ENCODE peak calls at places on chromosome 21, in five cellular contexts. O, N, G, S and P are unnamed samples.

GRCh38 chr21:16457498-16457897 is 727.7 kb downstream of the USP25 start:
- DNase-seq in O (no peak), N (no peak), G (no peak), S (no peak), P (no peak)

GRCh38 chr21:43703068-43703880 is 15.7 kb upstream of the PDXK start:
- DNase-seq in O (peak; percentile 68), N (peak; percentile 52), G (peak; percentile 57), S (peak; percentile 48), P (no peak)

GRCh38 chr21:43328591-43329360 is 98.2 kb downstream of the SIK1 start:
- DNase-seq in O (no peak), N (no peak), G (no peak), S (no peak), P (no peak)

GRCh38 chr21:35208117-35208516 is 159.0 kb upstream of the RUNX1 start:
- DNase-seq in O (no peak), N (no peak), G (no peak), S (no peak), P (no peak)

GRCh38 chr21:40688106-40688850 is 158.7 kb downstream of the DSCAM start:
- DNase-seq in O (no peak), N (no peak), G (no peak), S (no peak), P (no peak)

GRCh38 chr21:15730484-15731242 is 881 bp downstream of the USP25 start:
- DNase-seq in O (no peak), N (peak; percentile 29), G (no peak), S (no peak), P (no peak)

GRCh38 chr21:31665397-31665796 is 5.9 kb downstream of the SOD1 start:
- DNase-seq in O (peak; percentile 54), N (no peak), G (peak; percentile 20), S (no peak), P (no peak)

GRCh38 chr21:14841511-14842472 is 223.0 kb downstream of the NRIP1 start:
- DNase-seq in O (no peak), N (no peak), G (no peak), S (no peak), P (no peak)

GRCh38 chr21:15839026-15839425 is 109.2 kb downstream of the USP25 start:
- DNase-seq in O (no peak), N (no peak), G (no peak), S (no peak), P (no peak)

DNA sequence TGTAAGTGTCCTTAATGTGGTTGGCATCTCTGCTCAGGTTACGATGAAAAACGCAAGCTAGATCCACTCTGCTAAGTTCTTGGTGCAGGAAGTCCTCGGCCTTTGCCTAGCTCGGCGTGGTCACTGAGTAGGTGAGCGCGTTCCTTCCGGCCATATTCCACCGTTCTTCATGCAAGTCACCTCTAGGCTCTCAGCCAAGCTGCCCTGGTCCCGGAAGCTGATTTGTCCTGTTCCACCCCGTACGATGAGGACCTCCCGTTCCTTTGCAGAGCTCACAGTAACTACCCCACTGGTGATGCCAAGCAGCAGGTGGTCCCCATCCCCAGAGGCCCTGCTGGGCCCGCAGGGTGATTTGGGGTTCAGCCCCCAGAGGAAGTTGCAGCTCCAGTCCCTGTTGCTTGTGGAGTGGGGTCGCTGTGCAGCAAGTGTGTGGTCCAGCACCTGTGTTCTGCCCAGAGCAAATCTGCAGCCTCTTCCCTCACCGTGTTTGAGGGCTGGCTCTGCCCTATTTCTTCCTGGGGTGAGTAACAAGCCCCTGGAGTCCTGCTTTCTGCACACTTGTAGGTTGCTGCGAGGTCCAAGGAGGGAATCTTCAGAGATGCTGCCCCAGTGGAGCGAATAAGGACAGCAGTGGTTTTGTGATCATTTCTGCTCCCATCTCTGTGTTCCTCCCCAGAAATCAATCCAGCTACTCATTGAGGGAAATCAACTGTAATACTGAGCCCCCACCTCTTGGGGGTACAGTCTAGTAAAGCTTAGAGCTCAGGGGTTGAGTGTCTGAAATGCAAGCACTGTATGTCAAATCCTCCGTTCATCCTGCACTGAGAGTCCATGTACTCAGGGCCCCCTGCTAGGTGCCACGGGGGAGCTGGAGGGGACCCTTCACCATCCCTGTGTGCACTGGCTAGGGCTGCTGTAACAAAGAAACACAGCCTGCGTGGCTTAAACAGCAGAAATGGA is 2.3 kb downstream of the UMODL1 start:
- DNase-seq in O (no peak), N (no peak), G (no peak), S (no peak), P (no peak)
- TF ChIP-seq MXI1 in O (no peak), N (no peak), G (no peak), S (no peak), P (no peak)

GRCh38 chr21:36210779-36211659 is 54.4 kb downstream of the DOP1B start:
- DNase-seq in O (no peak), N (no peak), G (no peak), S (no peak), P (no peak)

GRCh38 chr21:36209626-36210171 is 53.1 kb downstream of the DOP1B start:
- DNase-seq in O (peak; percentile 82), N (peak; percentile 45), G (peak; percentile 71), S (peak; percentile 39), P (no peak)

GRCh38 chr21:36208326-36209013 is 51.8 kb downstream of the DOP1B start:
- DNase-seq in O (no peak), N (no peak), G (no peak), S (no peak), P (no peak)

GRCh38 chr21:36212513-36212780 is 55.8 kb downstream of the DOP1B start:
- DNase-seq in O (no peak), N (no peak), G (no peak), S (no peak), P (no peak)

GRCh38 chr21:36211660-36212512 is 55.3 kb downstream of the DOP1B start:
- DNase-seq in O (peak; percentile 93), N (no peak), G (no peak), S (no peak), P (no peak)
- TF ChIP-seq MXI1 in O (no peak), N (no peak), G (no peak), S (no peak), P (no peak)

GRCh38 chr21:25368531-25368930 is 238.8 kb downstream of the MRPL39 start:
- DNase-seq in O (no peak), N (no peak), G (no peak), S (peak; percentile 17), P (no peak)

GRCh38 chr21:25369524-25370300 is 237.6 kb downstream of the MRPL39 start:
- DNase-seq in O (peak; percentile 66), N (no peak), G (no peak), S (no peak), P (no peak)

GRCh38 chr21:25371831-25372434 is 235.3 kb downstream of the MRPL39 start:
- DNase-seq in O (no peak), N (no peak), G (no peak), S (no peak), P (no peak)

GRCh38 chr21:25373126-25374082 is 233.9 kb downstream of the MRPL39 start:
- DNase-seq in O (no peak), N (no peak), G (no peak), S (no peak), P (no peak)

GRCh38 chr21:25370311-25370744 is 237.0 kb downstream of the MRPL39 start:
- DNase-seq in O (peak; percentile 99), N (no peak), G (no peak), S (no peak), P (no peak)
- TF ChIP-seq MXI1 in O (peak; percentile 49), N (no peak), G (no peak), S (no peak), P (no peak)

DNA sequence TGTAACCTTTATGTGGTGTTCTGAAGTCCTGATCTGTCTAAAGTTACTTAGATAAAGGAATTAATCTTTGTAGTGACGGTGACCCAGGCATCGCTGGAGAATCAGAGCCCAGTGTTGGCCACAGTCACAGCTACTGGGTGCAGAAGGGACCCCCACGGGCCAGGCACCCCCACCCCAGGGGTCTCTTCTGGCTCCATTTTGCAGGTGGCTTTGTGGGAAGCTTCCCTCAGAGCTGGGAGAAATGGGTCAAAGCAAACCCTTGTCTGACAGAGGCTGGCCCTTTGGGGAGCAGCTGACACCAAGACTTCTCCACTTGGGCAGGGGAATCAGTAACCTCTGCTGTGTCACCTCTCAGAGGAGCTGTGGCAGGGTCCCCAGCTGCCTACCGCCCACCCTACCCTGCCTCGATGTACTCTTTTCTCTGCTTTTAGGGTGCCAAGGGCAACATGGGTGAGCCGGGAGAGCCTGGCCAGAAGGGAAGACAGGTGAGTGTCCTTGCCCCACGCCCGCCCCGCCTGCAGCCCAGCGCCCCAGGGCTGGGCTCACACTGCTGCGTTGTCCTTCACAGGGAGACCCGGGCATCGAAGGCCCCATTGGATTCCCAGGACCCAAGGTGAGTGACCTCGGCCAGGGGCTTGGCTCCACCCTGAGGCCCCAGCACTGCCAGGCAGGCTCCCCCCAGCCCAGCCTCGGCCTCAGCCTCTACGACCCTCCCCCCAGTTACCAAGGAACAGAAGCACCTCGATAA is 17.7 kb downstream of the COL6A2 start:
- DNase-seq in O (no peak), N (no peak), G (no peak), S (peak; percentile 21), P (no peak)
- TF ChIP-seq MXI1 in O (no peak), N (no peak), G (no peak), S (no peak), P (no peak)

GRCh38 chr21:29949991-29950390 is 10.2 kb upstream of the GRIK1 start:
- DNase-seq in O (no peak), N (no peak), G (no peak), S (no peak), P (no peak)

GRCh38 chr21:29947119-29947518 is 7.3 kb upstream of the GRIK1 start:
- DNase-seq in O (no peak), N (no peak), G (no peak), S (no peak), P (no peak)

GRCh38 chr21:29953690-29954089 is 13.9 kb upstream of the GRIK1 start:
- DNase-seq in O (no peak), N (no peak), G (no peak), S (no peak), P (no peak)

GRCh38 chr21:29953072-29953471 is 13.3 kb upstream of the GRIK1 start:
- DNase-seq in O (no peak), N (no peak), G (no peak), S (no peak), P (no peak)
- TF ChIP-seq MXI1 in O (no peak), N (no peak), G (no peak), S (no peak), P (no peak)

GRCh38 chr21:33858672-33859372 is 56.8 kb downstream of the ATP5PO start:
- DNase-seq in O (no peak), N (no peak), G (no peak), S (no peak), P (no peak)
- TF ChIP-seq MXI1 in O (no peak), N (no peak), G (no peak), S (no peak), P (no peak)